ENCODE peak calls at places on chromosomes 11 and 22, in eight cellular contexts. C, F, G, N, D, M, Y and I are unnamed samples.

GRCh38 chr11:124873980-124874379 is 8.7 kb downstream of the ROBO3 start:
- DNase-seq in C (no peak), G (no peak), F (no peak), N (no peak), Y (no peak), D (no peak), M (no peak), I (no peak)

GRCh38 chr11:83093634-83094033 is 21.9 kb upstream of the RAB30 start:
- DNase-seq in F (no peak), N (no peak), Y (no peak), D (no peak), M (no peak), G (no peak), C (no peak), I (no peak)

GRCh38 chr11:1218256-1218787 is 4.5 kb upstream of the MUC5B start:
- DNase-seq in C (no peak), M (no peak), G (no peak), F (no peak), D (no peak), Y (no peak), N (peak; percentile 5), I (no peak)

GRCh38 chr11:9535189-9535781 is 38.2 kb upstream of the WEE1 start:
- DNase-seq in M (peak; percentile 51), F (peak; percentile 77), Y (peak; percentile 25), N (peak; percentile 53), C (peak; percentile 44), G (peak; percentile 66), D (peak; percentile 38), I (peak; percentile 91)

GRCh38 chr11:14393889-14394288 is 34.9 kb upstream of the RRAS2 start:
- DNase-seq in M (no peak), F (no peak), N (no peak), C (no peak), G (no peak), Y (no peak), D (no peak), I (no peak)

GRCh38 chr22:49768961-49769690 is 58.5 kb downstream of the BRD1 start:
- DNase-seq in Y (no peak), N (peak; percentile 40), D (no peak), M (no peak), C (no peak), F (no peak), G (no peak), I (no peak)

GRCh38 chr11:118923721-118924587 is 1.8 kb downstream of the BCL9L start:
- DNase-seq in Y (no peak), G (no peak), M (no peak), F (no peak), C (no peak), D (no peak), N (no peak), I (no peak)

GRCh38 chr11:29135504-29135903 is 881.3 kb downstream of the KCNA4 start:
- DNase-seq in D (no peak), C (no peak), M (no peak), Y (no peak), G (no peak), N (no peak), F (no peak), I (no peak)

GRCh38 chr11:299081-299891 is at the start of gene IFITM5:
- DNase-seq in M (no peak), C (no peak), Y (no peak), F (no peak), D (no peak), N (no peak), G (no peak), I (no peak)

GRCh38 chr11:129141748-129142475 is 50.2 kb downstream of the ARHGAP32 start:
- DNase-seq in F (no peak), D (no peak), N (no peak), C (no peak), Y (no peak), M (no peak), G (no peak), I (no peak)

GRCh38 chr22:17706451-17706900 is 67.8 kb downstream of the BID start:
- DNase-seq in Y (peak; percentile 89), C (peak; percentile 54), D (peak; percentile 60), G (peak; percentile 83), N (peak; percentile 33), M (peak; percentile 36), F (peak; percentile 33), I (peak; percentile 46)

GRCh38 chr11:120316880-120317688 is 8.0 kb upstream of the TLCD5 start:
- DNase-seq in M (no peak), C (no peak), N (no peak), G (no peak), F (no peak), D (no peak), Y (no peak), I (peak; percentile 74)

GRCh38 chr22:46815896-46816721 is 53.7 kb downstream of the TBC1D22A start:
- DNase-seq in G (no peak), M (peak; percentile 39), D (peak; percentile 32), C (no peak), N (no peak), F (peak; percentile 36), Y (no peak), I (peak; percentile 31)

GRCh38 chr11:130128626-130129025 is 31.0 kb upstream of the ST14 start:
- DNase-seq in M (no peak), G (no peak), N (no peak), C (no peak), Y (no peak), F (no peak), D (no peak), I (no peak)

GRCh38 chr11:95700471-95700817 is 89.1 kb downstream of the FAM76B start:
- DNase-seq in C (no peak), N (no peak), M (no peak), D (no peak), F (no peak), G (no peak), Y (no peak), I (no peak)

GRCh38 chr11:1422481-1422880 is 32.7 kb downstream of the BRSK2 start:
- DNase-seq in C (no peak), G (no peak), D (no peak), N (no peak), M (no peak), Y (no peak), F (no peak), I (peak; percentile 56)

GRCh38 chr22:50656122-50657070 is 16.2 kb upstream of the SHANK3 start:
- DNase-seq in M (peak; percentile 58), G (no peak), Y (no peak), F (no peak), N (peak; percentile 14), C (no peak), D (no peak), I (no peak)

GRCh38 chr11:1158681-1159525 is 1.1 kb downstream of the MUC5AC start:
- DNase-seq in D (no peak), G (no peak), F (no peak), C (no peak), Y (no peak), N (peak; percentile 47), M (no peak), I (no peak)

GRCh38 chr22:25627271-25627848 is 62.9 kb downstream of the GRK3 start:
- DNase-seq in G (no peak), M (no peak), N (peak; percentile 43), C (no peak), D (no peak), F (no peak), Y (no peak), I (no peak)
- TF ChIP-seq REST in G (no peak), M (no peak), N (no peak), C (no peak), D (no peak), F (no peak), Y (no peak), I (no peak)

GRCh38 chr11:13276852-13277718 is 505 bp upstream of the BMAL1 start:
- DNase-seq in C (peak; percentile 94), G (peak; percentile 64), N (peak; percentile 99), D (peak; percentile 92), M (peak; percentile 89), Y (peak; percentile 85), F (peak; percentile 88), I (peak; percentile 96)
- TF ChIP-seq POLR2AphosphoS5 in C (peak; percentile 63), G (no peak), N (peak; percentile 34), D (no peak), M (no peak), Y (peak; percentile 34), F (no peak), I (peak; percentile 88)

DNA sequence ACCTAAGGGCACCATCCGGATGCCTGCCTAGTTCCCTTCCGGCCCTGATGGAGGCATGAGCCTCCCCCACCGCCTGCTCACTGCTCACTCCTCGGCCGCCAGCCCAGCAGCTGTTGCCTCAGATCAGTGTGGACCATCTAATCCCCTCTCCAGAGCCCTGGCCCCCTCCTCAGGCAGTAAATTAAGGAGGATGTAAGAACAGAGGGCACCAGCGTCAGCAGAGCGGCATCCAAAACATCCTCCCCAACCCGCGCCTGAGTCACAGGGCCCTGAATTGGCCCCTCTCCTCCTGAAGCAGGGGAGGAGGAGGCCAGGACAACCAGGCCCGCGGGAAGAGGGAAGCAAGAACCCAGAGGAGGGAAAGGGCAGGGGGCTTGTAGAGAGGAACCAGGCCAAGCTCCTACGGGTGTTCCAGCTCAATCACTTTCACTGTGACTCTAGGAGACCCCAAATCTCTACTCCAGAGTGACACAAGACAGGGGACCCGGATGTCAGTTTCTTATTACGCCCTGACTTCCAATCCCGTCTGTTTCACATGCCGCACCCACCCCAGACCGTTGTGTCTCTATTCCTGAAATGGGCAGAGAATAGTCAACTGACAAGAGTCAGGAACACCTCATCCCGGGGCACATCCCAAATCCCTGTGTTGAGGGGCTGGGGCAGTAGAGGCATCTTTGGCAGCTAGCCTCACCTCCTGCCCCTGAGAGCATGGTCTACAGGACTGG is 31.3 kb upstream of the MYOD1 start:
- DNase-seq in F (no peak), Y (no peak), C (no peak), M (no peak), N (no peak), D (no peak), G (no peak), I (no peak)
- TF ChIP-seq REST in F (no peak), Y (no peak), C (no peak), M (no peak), N (no peak), D (no peak), G (no peak), I (no peak)

DNA sequence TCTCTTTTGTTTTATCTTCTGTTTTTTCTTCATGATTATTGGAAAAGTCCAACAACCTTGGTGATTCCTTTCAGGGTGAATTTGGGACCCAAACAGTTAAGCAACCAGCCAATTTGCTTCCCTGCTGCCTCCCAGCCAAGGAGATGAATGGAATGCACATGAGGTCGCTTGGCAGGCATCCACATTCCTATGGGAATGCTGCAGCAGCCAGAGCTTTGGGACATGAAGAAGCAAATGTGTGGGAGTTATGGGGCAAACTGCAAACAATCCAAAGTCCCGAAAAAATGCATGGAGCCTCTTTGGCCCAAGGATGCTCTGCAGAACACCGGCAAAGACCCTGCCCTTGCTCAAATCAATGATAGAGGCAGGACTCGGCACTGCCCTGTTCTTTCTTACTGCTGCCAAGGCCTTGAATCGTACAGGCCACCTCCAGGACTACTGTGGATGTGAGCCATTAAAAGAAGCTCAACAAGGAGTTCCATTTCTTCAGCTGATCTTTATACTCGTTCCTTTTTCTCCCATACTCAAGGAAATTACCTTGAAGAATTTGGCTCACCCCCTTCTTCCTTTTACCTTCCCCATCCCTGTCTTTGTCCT is 117.3 kb upstream of the TEAD1 start:
- DNase-seq in F (no peak), N (no peak), D (no peak), C (peak; percentile 12), G (no peak), M (peak; percentile 39), Y (no peak), I (peak; percentile 86)
- TF ChIP-seq POLR2AphosphoS5 in F (no peak), N (peak; percentile 55), D (no peak), C (no peak), G (peak; percentile 28), M (no peak), Y (no peak), I (no peak)